ENCODE peak calls at places on chromosomes 6 and 20, in eight cellular contexts. G is activated naive CD4-positive, alpha-beta T cell treated with anti-CD3 and anti-CD28 coated beads, Interleukin-2, amount 50 U/mL, for 72 hours; Y is upper lobe of right lung; Z is PC-3; K is CD4-positive, alpha-beta T cell; C is activated naive CD8-positive, alpha-beta T cell treated with anti-CD3 and anti-CD28 coated beads, Interleukin-2, amount 50 U/mL, for 24 hours; I is heart left ventricle; T is Panc1. N is an unnamed sample.

GRCh38 chr6:41286544-41287346 is at the start of gene TREM1:
- ATAC-seq in T (no peak), K (no peak), G (peak), I (peak), Z (no peak), Y (peak), C (peak), N (peak)

GRCh38 chr6:151814614-151815013 is 7.1 kb downstream of the ESR1 start:
- ATAC-seq in Z (no peak), T (no peak), I (no peak), Y (no peak), K (no peak), C (no peak), G (no peak), N (no peak)

GRCh38 chr6:38755207-38755606 is 40.1 kb downstream of the DNAH8 start:
- ATAC-seq in G (no peak), C (no peak), Y (peak), Z (peak), T (no peak), K (no peak), I (no peak), N (no peak)

GRCh38 chr6:110353420-110353819 is 4.7 kb downstream of the METTL24 start:
- ATAC-seq in Z (no peak), Y (no peak), C (no peak), K (no peak), T (no peak), G (no peak), I (no peak), N (no peak)

GRCh38 chr6:45195137-45195536 is 133.0 kb upstream of the RUNX2 start:
- ATAC-seq in I (no peak), G (peak), Z (no peak), Y (no peak), C (peak), K (no peak), T (no peak), N (no peak)

GRCh38 chr6:3026811-3027626 is 27.3 kb downstream of the NQO2 start:
- ATAC-seq in C (no peak), Z (no peak), G (peak), T (no peak), I (no peak), K (peak), Y (peak), N (no peak)

GRCh38 chr6:2797564-2798014 is 32.4 kb downstream of the WRNIP1 start:
- ATAC-seq in G (no peak), I (no peak), K (no peak), Y (peak), Z (no peak), T (peak), C (no peak), N (peak)

GRCh38 chr6:87808005-87808757 is 106.1 kb upstream of the AKIRIN2 start:
- ATAC-seq in T (peak), G (peak), Y (no peak), K (no peak), I (no peak), C (peak), Z (peak), N (no peak)

GRCh38 chr6:32086661-32087573 is 22.2 kb downstream of the TNXB start:
- ATAC-seq in G (peak), Z (peak), I (no peak), Y (peak), K (peak), C (peak), T (peak), N (peak)

GRCh38 chr6:153208706-153209105 is 77.6 kb upstream of the RGS17 start:
- ATAC-seq in Z (no peak), T (no peak), C (no peak), K (no peak), Y (no peak), G (no peak), I (peak), N (peak)

GRCh38 chr6:130466744-130467052 is 100.9 kb downstream of the TMEM200A start:
- ATAC-seq in T (no peak), I (no peak), K (no peak), G (no peak), C (no peak), Z (no peak), Y (no peak), N (no peak)

GRCh38 chr20:9228774-9229450 is 160.0 kb downstream of the PLCB4 start:
- ATAC-seq in G (no peak), Y (no peak), Z (peak), K (no peak), I (peak), C (no peak), T (no peak), N (no peak)

GRCh38 chr6:45626087-45626891 is 248.6 kb upstream of the SUPT3H start:
- ATAC-seq in Y (peak), C (peak), I (no peak), Z (no peak), K (no peak), T (no peak), G (peak), N (no peak)

GRCh38 chr6:129289442-129289841 is 406.5 kb downstream of the LAMA2 start:
- ATAC-seq in C (no peak), G (no peak), Z (no peak), T (no peak), K (no peak), Y (no peak), I (no peak), N (no peak)

GRCh38 chr6:28589234-28589951 is 63.7 kb downstream of the GPX5 start:
- ATAC-seq in K (peak), C (peak), G (peak), Z (no peak), I (no peak), Y (peak), T (peak), N (no peak)

GRCh38 chr6:47519279-47519678 is 41.7 kb downstream of the CD2AP start:
- ATAC-seq in Y (no peak), C (no peak), K (no peak), G (no peak), Z (no peak), I (no peak), T (no peak), N (no peak)

GRCh38 chr6:79712616-79713015 is 81.5 kb downstream of the SH3BGRL2 start:
- ATAC-seq in K (no peak), Z (no peak), C (no peak), G (no peak), T (no peak), Y (no peak), I (no peak), N (no peak)

GRCh38 chr20:34744847-34745246 is 40.7 kb downstream of the TP53INP2 start:
- ATAC-seq in T (no peak), Z (no peak), I (peak), K (no peak), G (no peak), Y (no peak), C (no peak), N (no peak)

GRCh38 chr6:13398081-13398406 is 69.7 kb upstream of the TBC1D7 start:
- ATAC-seq in I (no peak), T (no peak), K (no peak), Z (no peak), Y (peak), G (no peak), C (no peak), N (no peak)

GRCh38 chr6:166575190-166575589 is 11.3 kb downstream of the RAMACL start:
- ATAC-seq in Y (no peak), K (no peak), I (peak), C (no peak), G (no peak), Z (no peak), T (no peak), N (peak)

GRCh38 chr6:117344444-117345291 is 79.3 kb downstream of the VGLL2 start:
- ATAC-seq in G (no peak), T (peak), I (no peak), C (no peak), K (no peak), Y (peak), Z (no peak), N (no peak)

GRCh38 chr6:106973018-106973840 is 1.3 kb downstream of the CD24 start:
- ATAC-seq in I (no peak), Z (peak), Y (peak), T (peak), C (no peak), G (no peak), K (no peak), N (no peak)

GRCh38 chr20:10501377-10501776 is 66.3 kb downstream of the SLX4IP start:
- ATAC-seq in I (no peak), C (peak), Z (no peak), K (peak), Y (peak), T (no peak), G (peak), N (no peak)

GRCh38 chr20:17809714-17810631 is 110.2 kb downstream of the BANF2 start:
- ATAC-seq in T (peak), K (no peak), C (no peak), G (no peak), I (no peak), Y (peak), Z (no peak), N (peak)

GRCh38 chr6:42690872-42691271 is 31.5 kb downstream of the PRPH2 start:
- ATAC-seq in T (no peak), Z (no peak), K (peak), I (no peak), C (no peak), Y (no peak), G (no peak), N (no peak)

N was measured in gastroesophageal sphincter.